ENCODE peak calls at places on chromosomes 4 and X, in five cellular contexts. V is endothelial cell of umbilical vein, E is psoas muscle, S is mesothelial cell of epicardium, L is nephron progenitor cell. X is an unnamed sample.

GRCh38 chr4:168651374-168651773 is 154.5 kb downstream of the PALLD start:
- DNase-seq in V (no peak), E (no peak), S (no peak), L (no peak), X (no peak)

GRCh38 chr4:183100827-183101226 is 1.8 kb downstream of the WWC2 start:
- DNase-seq in V (peak; percentile 27), E (no peak), S (no peak), L (no peak), X (no peak)

GRCh38 chr4:64781737-64782326 is 372.6 kb upstream of the TECRL start:
- DNase-seq in V (peak; percentile 71), E (no peak), S (no peak), L (no peak), X (no peak)

GRCh38 chr4:39083164-39083563 is 21.1 kb downstream of the KLHL5 start:
- DNase-seq in V (peak; percentile 79), E (no peak), S (no peak), L (no peak), X (no peak)

GRCh38 chrX:154310991-154311541 is 15.5 kb downstream of the TKTL1 start:
- DNase-seq in V (no peak), E (no peak), S (no peak), L (no peak), X (no peak)

GRCh38 chr4:15466596-15466995 is 3.1 kb upstream of the CC2D2A start:
- DNase-seq in V (no peak), E (no peak), S (no peak), L (no peak), X (no peak)

GRCh38 chr4:168839758-168840385 is 170.2 kb downstream of the CBR4 start:
- DNase-seq in V (no peak), E (no peak), S (no peak), L (no peak), X (no peak)

GRCh38 chrX:51487960-51488267 is 8.5 kb downstream of the NUDT11 start:
- DNase-seq in V (no peak), E (no peak), S (no peak), L (no peak), X (no peak)

GRCh38 chrX:108018659-108019381 is 26.0 kb upstream of the VSIG1 start:
- DNase-seq in V (no peak), E (no peak), S (no peak), L (no peak), X (no peak)

GRCh38 chr4:52100062-52100461 is 49.0 kb downstream of the SPATA18 start:
- DNase-seq in V (peak; percentile 16), E (no peak), S (no peak), L (no peak), X (no peak)

GRCh38 chr4:148574502-148574901 is 132.3 kb upstream of the NR3C2 start:
- DNase-seq in V (no peak), E (no peak), S (no peak), L (no peak), X (no peak)

GRCh38 chr4:3439391-3439790 is 2.4 kb upstream of the HGFAC start:
- DNase-seq in V (no peak), E (peak; percentile 52), S (no peak), L (no peak), X (no peak)

GRCh38 chrX:31658360-31658759 is 586.5 kb upstream of the FTHL17 start:
- DNase-seq in V (peak; percentile 28), E (no peak), S (no peak), L (no peak), X (no peak)

DNA sequence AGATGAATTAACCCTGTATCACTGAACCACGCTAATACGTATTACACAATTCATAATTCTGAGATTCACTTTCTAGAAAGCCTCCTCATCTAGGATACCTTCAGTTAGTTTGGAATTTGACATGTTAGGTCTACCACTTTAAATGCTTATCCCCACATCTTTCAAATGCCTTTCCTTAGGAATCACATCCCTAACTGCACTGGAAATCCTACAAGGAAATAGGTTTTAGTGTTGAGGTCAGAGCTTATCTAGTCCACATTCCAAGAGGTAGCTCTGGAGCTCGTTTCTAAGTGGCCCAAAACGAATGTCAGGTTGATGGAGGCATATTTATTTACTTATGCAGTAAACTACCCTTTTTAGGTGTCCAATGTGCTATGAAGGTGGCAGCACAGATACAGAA is 18.0 kb downstream of the PDHA1 start:
- DNase-seq in V (no peak), E (no peak), S (no peak), L (no peak), X (no peak)
- TF ChIP-seq CTCF in V (no peak), E (no peak), S (no peak), L (no peak), X (no peak)

DNA sequence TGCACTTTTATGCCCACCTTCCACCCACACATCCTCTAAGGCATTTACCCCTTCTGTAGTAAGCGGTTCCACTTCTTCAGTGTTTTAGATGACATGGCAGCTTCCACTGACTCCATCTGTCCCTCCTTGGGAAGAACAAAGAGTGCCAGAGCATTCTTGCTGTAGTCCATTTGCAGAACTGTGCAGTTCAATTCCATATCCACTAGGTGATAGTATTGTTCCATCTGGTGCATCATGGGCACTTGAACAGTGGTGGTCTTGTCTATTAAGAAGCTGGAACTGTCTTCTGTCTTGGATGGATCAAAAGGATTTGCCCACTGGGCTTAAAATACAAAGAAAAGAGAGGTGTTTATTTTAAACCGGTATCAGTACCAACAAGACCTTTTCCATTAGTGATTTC is 3.5 kb downstream of the SERPINA7 start:
- DNase-seq in V (no peak), E (no peak), S (no peak), L (no peak), X (no peak)
- TF ChIP-seq CTCF in V (no peak), E (no peak), S (no peak), L (peak; percentile 31), X (no peak)

GRCh38 chrX:73940893-73941470 is 363.0 kb upstream of the ZCCHC13 start:
- DNase-seq in V (peak; percentile 62), E (no peak), S (no peak), L (no peak), X (no peak)

GRCh38 chrX:73944582-73944947 is 359.4 kb upstream of the ZCCHC13 start:
- DNase-seq in V (peak; percentile 38), E (no peak), S (no peak), L (no peak), X (no peak)

GRCh38 chrX:73943572-73943899 is 360.4 kb upstream of the ZCCHC13 start:
- DNase-seq in V (no peak), E (no peak), S (no peak), L (no peak), X (no peak)

DNA sequence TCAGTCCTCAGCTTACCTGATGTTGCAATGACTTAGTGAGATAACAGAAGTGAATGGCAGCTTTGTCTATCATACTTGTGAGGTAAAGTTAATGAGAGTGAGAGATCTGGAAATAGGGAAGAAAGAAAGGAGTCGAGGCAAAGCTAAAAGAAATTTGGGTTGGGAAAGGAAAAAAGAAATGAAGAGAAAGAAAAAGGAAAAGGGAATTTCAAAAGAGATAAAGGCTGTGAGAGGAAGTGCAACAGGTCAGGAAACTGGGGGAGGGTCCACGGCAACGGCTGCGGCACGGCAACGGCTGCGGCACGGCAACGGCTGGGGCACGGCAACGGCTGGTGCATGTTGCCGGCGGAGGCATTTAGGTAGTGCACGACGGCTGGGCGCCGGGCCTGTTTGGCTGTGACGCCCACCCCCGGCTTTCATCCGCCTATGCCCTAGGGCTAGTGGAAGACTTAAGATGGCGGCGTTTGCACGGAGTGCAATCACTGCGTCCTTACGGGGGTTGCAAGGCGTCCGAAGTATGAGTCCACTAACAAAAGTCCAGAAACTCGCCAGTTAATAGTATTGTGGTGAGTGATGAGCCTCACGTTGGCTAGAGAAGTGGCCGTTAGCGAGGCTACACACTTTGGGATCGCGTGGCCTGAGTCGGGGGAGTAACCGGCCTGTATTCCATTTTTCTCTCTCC is 359.9 kb upstream of the ZCCHC13 start:
- DNase-seq in V (peak; percentile 85), E (peak; percentile 94), S (peak; percentile 92), L (peak; percentile 90), X (peak; percentile 81)
- TF ChIP-seq CTCF in V (no peak), E (no peak), S (no peak), L (no peak), X (no peak)

DNA sequence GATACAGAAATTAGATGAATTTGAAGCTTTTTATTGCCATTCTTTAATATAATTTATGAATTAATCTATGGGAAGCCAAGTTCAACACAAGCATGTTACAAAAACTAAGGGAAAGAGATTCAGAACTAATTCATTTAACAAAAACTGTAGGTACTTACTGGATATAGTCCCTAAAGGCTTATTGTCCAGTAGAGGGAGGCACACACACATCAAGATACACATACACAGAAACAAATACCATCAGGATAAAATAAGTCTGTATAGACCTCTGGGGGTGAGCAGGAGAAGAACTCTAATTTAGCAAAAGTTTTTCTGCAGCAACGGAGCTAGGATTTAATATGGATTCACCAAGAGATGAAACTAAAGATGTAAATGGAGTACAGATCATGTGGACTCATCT is 83.0 kb upstream of the IL13RA1 start:
- DNase-seq in V (peak; percentile 59), E (no peak), S (no peak), L (no peak), X (no peak)
- TF ChIP-seq CTCF in V (peak; percentile 25), E (peak; percentile 52), S (no peak), L (no peak), X (no peak)

GRCh38 chr4:101187837-101188236 is 159.5 kb downstream of the PPP3CA start:
- DNase-seq in V (peak; percentile 71), E (no peak), S (no peak), L (no peak), X (no peak)
- TF ChIP-seq CTCF in V (no peak), E (peak; percentile 44), S (no peak), L (no peak), X (peak; percentile 12)

GRCh38 chrX:129576539-129576938 is 36.5 kb downstream of the OCRL start:
- DNase-seq in V (no peak), E (no peak), S (no peak), L (no peak), X (no peak)
- TF ChIP-seq CTCF in V (no peak), E (no peak), S (no peak), L (no peak), X (no peak)

DNA sequence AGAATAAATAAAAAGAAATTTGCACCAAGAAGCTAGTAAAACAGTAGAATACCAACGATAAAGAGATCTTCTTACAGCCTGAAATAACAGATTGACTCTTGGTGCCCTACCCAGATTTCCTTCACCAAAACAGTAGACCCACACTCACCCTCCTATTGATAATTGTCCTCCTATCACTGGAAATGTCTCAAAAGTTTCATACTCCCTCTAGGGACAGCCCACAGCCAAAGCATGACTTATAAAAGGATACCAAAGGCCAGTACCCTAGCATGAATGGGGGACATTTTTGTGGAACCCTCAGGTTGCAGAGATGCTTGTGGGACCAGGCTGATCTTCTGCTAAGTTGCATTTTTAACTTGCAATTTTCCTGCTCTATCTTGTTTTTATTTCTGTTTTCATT is 104.1 kb downstream of the INPP4B start:
- DNase-seq in V (no peak), E (no peak), S (no peak), L (no peak), X (no peak)
- TF ChIP-seq CTCF in V (no peak), E (no peak), S (no peak), L (no peak), X (no peak)

GRCh38 chrX:49286581-49286980 is 16.9 kb upstream of the GAGE10 start:
- DNase-seq in V (no peak), E (no peak), S (no peak), L (no peak), X (no peak)

GRCh38 chrX:49284212-49284611 is 14.6 kb downstream of the PPP1R3F start:
- DNase-seq in V (no peak), E (no peak), S (no peak), L (no peak), X (no peak)

GRCh38 chrX:49286136-49286535 is 16.5 kb downstream of the PPP1R3F start:
- DNase-seq in V (no peak), E (no peak), S (no peak), L (no peak), X (no peak)

GRCh38 chrX:49278081-49278480 is 8.5 kb downstream of the PPP1R3F start:
- DNase-seq in V (no peak), E (no peak), S (no peak), L (no peak), X (no peak)

GRCh38 chrX:49282647-49283011 is 13.0 kb downstream of the PPP1R3F start:
- DNase-seq in V (no peak), E (no peak), S (no peak), L (peak; percentile 12), X (no peak)
- TF ChIP-seq CTCF in V (peak; percentile 4), E (no peak), S (no peak), L (no peak), X (no peak)

X was measured in CD14-positive monocyte.